ENCODE peak calls at places on chromosomes 4 and X, in nine cellular contexts. One of them, this sample, is unnamed. For H3K4me1, the result is how much of the 10 kb centered on the place peaks cover.

GRCh38 chr4:74018116-74018515 is 19.6 kb upstream of the CXCL5 start:
- DNase-seq in lower lobe of right lung: no peak
- DNase-seq in mesenchymal stem cell: peak
- DNase-seq in GM23338: no peak
- DNase-seq in left ventricle myocardium inferior: no peak
- DNase-seq in right lobe of liver: no peak
- DNase-seq in suprapubic skin: no peak
- DNase-seq in heart right ventricle: no peak
- DNase-seq in hepatocyte: no peak
- DNase-seq in this sample: no peak

GRCh38 chr4:148834804-148835598 is 392.8 kb upstream of the NR3C2 start:
- DNase-seq in left ventricle myocardium inferior: no peak
- DNase-seq in right lobe of liver: no peak
- DNase-seq in GM23338: peak
- DNase-seq in heart right ventricle: no peak
- DNase-seq in lower lobe of right lung: peak
- DNase-seq in hepatocyte: peak
- DNase-seq in suprapubic skin: no peak
- DNase-seq in mesenchymal stem cell: peak
- DNase-seq in this sample: no peak

GRCh38 chrX:38044682-38045081 is 38.3 kb downstream of the SYTL5 start:
- DNase-seq in GM23338: no peak
- DNase-seq in suprapubic skin: no peak
- DNase-seq in mesenchymal stem cell: no peak
- DNase-seq in right lobe of liver: no peak
- DNase-seq in left ventricle myocardium inferior: no peak
- DNase-seq in heart right ventricle: no peak
- DNase-seq in lower lobe of right lung: no peak
- DNase-seq in hepatocyte: no peak
- DNase-seq in this sample: no peak

GRCh38 chrX:2710041-2710471 is 19.0 kb downstream of the CD99 start:
- DNase-seq in left ventricle myocardium inferior: no peak
- DNase-seq in suprapubic skin: peak
- DNase-seq in mesenchymal stem cell: peak
- DNase-seq in lower lobe of right lung: no peak
- DNase-seq in heart right ventricle: no peak
- DNase-seq in GM23338: no peak
- DNase-seq in right lobe of liver: no peak
- DNase-seq in hepatocyte: peak
- DNase-seq in this sample: no peak

GRCh38 chr4:83170952-83171399 is 56.4 kb upstream of the PLAC8 start:
- DNase-seq in lower lobe of right lung: no peak
- DNase-seq in heart right ventricle: no peak
- DNase-seq in hepatocyte: no peak
- DNase-seq in left ventricle myocardium inferior: no peak
- DNase-seq in GM23338: no peak
- DNase-seq in suprapubic skin: no peak
- DNase-seq in right lobe of liver: no peak
- DNase-seq in mesenchymal stem cell: no peak
- DNase-seq in this sample: no peak

GRCh38 chr4:3442959-3443749 is 1.4 kb downstream of the HGFAC start:
- DNase-seq in GM23338: peak
- DNase-seq in heart right ventricle: peak
- DNase-seq in suprapubic skin: no peak
- DNase-seq in right lobe of liver: peak
- DNase-seq in left ventricle myocardium inferior: no peak
- DNase-seq in mesenchymal stem cell: peak
- DNase-seq in lower lobe of right lung: no peak
- DNase-seq in hepatocyte: peak
- DNase-seq in this sample: no peak

GRCh38 chrX:15749642-15750610 is 11.9 kb downstream of the CA5B start:
- DNase-seq in GM23338: no peak
- DNase-seq in mesenchymal stem cell: peak
- DNase-seq in right lobe of liver: no peak
- DNase-seq in left ventricle myocardium inferior: peak
- DNase-seq in lower lobe of right lung: peak
- DNase-seq in heart right ventricle: no peak
- DNase-seq in hepatocyte: no peak
- DNase-seq in suprapubic skin: no peak
- DNase-seq in this sample: peak

GRCh38 chr4:139814285-139815015 is 148.8 kb downstream of the MGST2 start:
- DNase-seq in right lobe of liver: peak
- DNase-seq in heart right ventricle: no peak
- DNase-seq in lower lobe of right lung: no peak
- DNase-seq in left ventricle myocardium inferior: no peak
- DNase-seq in suprapubic skin: no peak
- DNase-seq in GM23338: no peak
- DNase-seq in hepatocyte: no peak
- DNase-seq in mesenchymal stem cell: peak
- DNase-seq in this sample: no peak

GRCh38 chr4:14958436-14958835 is 43.8 kb upstream of the CPEB2 start:
- DNase-seq in suprapubic skin: no peak
- DNase-seq in lower lobe of right lung: no peak
- DNase-seq in mesenchymal stem cell: no peak
- DNase-seq in heart right ventricle: no peak
- DNase-seq in right lobe of liver: no peak
- DNase-seq in hepatocyte: no peak
- DNase-seq in left ventricle myocardium inferior: no peak
- DNase-seq in GM23338: no peak
- DNase-seq in this sample: no peak

GRCh38 chr4:2713337-2713736 is 42.8 kb downstream of the TNIP2 start:
- DNase-seq in lower lobe of right lung: no peak
- DNase-seq in right lobe of liver: no peak
- DNase-seq in GM23338: no peak
- DNase-seq in heart right ventricle: no peak
- DNase-seq in mesenchymal stem cell: no peak
- DNase-seq in hepatocyte: no peak
- DNase-seq in suprapubic skin: no peak
- DNase-seq in left ventricle myocardium inferior: no peak
- DNase-seq in this sample: no peak

DNA sequence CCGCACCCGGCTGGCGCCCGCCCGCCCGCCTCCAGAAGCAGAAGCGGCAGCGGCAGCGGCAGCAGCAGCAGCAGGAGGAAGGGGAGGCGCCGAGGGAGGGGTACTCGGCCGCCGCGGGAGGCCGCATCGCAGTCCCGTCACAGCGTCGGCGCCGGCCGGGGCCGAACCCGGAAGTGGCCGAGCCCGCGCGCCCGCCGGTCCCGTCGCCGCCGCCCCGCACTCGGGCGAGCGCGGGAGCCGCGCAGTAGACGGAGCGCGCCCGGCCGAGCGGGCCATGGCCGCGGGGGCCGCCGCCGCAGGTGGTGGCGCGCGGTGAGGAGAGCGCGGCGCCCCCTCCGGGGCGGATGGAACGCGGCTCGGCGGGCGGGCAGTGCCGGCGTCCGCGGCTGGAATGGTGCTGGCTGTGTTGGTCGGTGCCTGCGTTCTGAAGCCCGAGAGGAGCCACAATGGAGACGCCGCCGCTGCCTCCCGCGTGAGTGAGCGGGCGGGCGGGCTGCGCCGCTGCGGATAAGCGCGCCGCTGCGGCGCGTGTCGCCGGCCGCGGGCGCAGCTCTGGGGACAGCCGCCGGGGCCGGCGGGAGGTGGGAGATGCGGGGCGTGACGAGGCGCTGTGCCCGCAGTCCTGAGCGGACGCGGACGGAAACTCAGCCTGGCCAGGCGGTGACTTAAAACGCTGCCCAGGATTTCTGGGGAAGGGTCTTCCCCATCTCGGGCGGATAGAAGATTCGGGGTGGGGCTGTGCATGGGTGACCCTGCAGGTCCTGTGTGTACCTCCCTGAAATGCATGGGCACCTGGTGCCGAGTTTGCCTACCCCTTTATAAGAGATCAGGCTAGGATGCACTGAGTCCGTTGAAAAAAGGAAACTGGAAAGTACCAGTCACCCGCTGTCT is at the start of gene KLHL2:
- DNase-seq in hepatocyte: peak
- DNase-seq in heart right ventricle: peak
- DNase-seq in right lobe of liver: peak
- DNase-seq in left ventricle myocardium inferior: peak
- DNase-seq in suprapubic skin: peak
- DNase-seq in lower lobe of right lung: peak
- DNase-seq in mesenchymal stem cell: peak
- DNase-seq in GM23338: peak
- DNase-seq in this sample: peak
- H3K4me1 ChIP-seq in hepatocyte: under half
- H3K4me1 ChIP-seq in heart right ventricle: half or more
- H3K4me1 ChIP-seq in right lobe of liver: under half
- H3K4me1 ChIP-seq in left ventricle myocardium inferior: under half
- H3K4me1 ChIP-seq in suprapubic skin: under half
- H3K4me1 ChIP-seq in lower lobe of right lung: under half
- H3K4me1 ChIP-seq in mesenchymal stem cell: under half
- H3K4me1 ChIP-seq in GM23338: under half
- H3K4me1 ChIP-seq in this sample: under half

GRCh38 chrX:71617742-71618141 is 569 bp downstream of the CXCR3 start:
- DNase-seq in mesenchymal stem cell: no peak
- DNase-seq in suprapubic skin: no peak
- DNase-seq in lower lobe of right lung: no peak
- DNase-seq in hepatocyte: no peak
- DNase-seq in heart right ventricle: no peak
- DNase-seq in right lobe of liver: no peak
- DNase-seq in GM23338: no peak
- DNase-seq in left ventricle myocardium inferior: no peak
- DNase-seq in this sample: no peak

GRCh38 chrX:71618787-71619186 is 476 bp upstream of the CXCR3 start:
- DNase-seq in suprapubic skin: no peak
- DNase-seq in hepatocyte: no peak
- DNase-seq in heart right ventricle: no peak
- DNase-seq in left ventricle myocardium inferior: no peak
- DNase-seq in GM23338: no peak
- DNase-seq in lower lobe of right lung: no peak
- DNase-seq in right lobe of liver: no peak
- DNase-seq in mesenchymal stem cell: no peak
- DNase-seq in this sample: no peak

GRCh38 chrX:71616672-71617529 is 1.4 kb downstream of the CXCR3 start:
- DNase-seq in left ventricle myocardium inferior: no peak
- DNase-seq in mesenchymal stem cell: no peak
- DNase-seq in GM23338: peak
- DNase-seq in heart right ventricle: no peak
- DNase-seq in lower lobe of right lung: no peak
- DNase-seq in suprapubic skin: no peak
- DNase-seq in hepatocyte: no peak
- DNase-seq in right lobe of liver: peak
- DNase-seq in this sample: no peak

GRCh38 chrX:71619193-71619592 is 882 bp upstream of the CXCR3 start:
- DNase-seq in left ventricle myocardium inferior: no peak
- DNase-seq in hepatocyte: no peak
- DNase-seq in GM23338: no peak
- DNase-seq in right lobe of liver: no peak
- DNase-seq in suprapubic skin: no peak
- DNase-seq in lower lobe of right lung: no peak
- DNase-seq in heart right ventricle: no peak
- DNase-seq in mesenchymal stem cell: no peak
- DNase-seq in this sample: no peak

GRCh38 chrX:71618303-71618721 is at the start of gene CXCR3:
- DNase-seq in GM23338: no peak
- DNase-seq in lower lobe of right lung: peak
- DNase-seq in right lobe of liver: peak
- DNase-seq in left ventricle myocardium inferior: peak
- DNase-seq in heart right ventricle: peak
- DNase-seq in hepatocyte: no peak
- DNase-seq in suprapubic skin: no peak
- DNase-seq in mesenchymal stem cell: no peak
- DNase-seq in this sample: no peak
- H3K4me3 ChIP-seq in GM23338: no peak
- H3K4me3 ChIP-seq in lower lobe of right lung: peak
- H3K4me3 ChIP-seq in right lobe of liver: no peak
- H3K4me3 ChIP-seq in left ventricle myocardium inferior: no peak
- H3K4me3 ChIP-seq in heart right ventricle: no peak
- H3K4me3 ChIP-seq in hepatocyte: no peak
- H3K4me3 ChIP-seq in suprapubic skin: no peak
- H3K4me3 ChIP-seq in mesenchymal stem cell: no peak
- H3K4me3 ChIP-seq in this sample: no peak

GRCh38 chr4:147776600-147777175 is 44.8 kb downstream of the ARHGAP10 start:
- DNase-seq in lower lobe of right lung: no peak
- DNase-seq in mesenchymal stem cell: no peak
- DNase-seq in suprapubic skin: no peak
- DNase-seq in GM23338: no peak
- DNase-seq in right lobe of liver: no peak
- DNase-seq in heart right ventricle: no peak
- DNase-seq in left ventricle myocardium inferior: no peak
- DNase-seq in hepatocyte: no peak
- DNase-seq in this sample: no peak

GRCh38 chr4:147780137-147780777 is 48.4 kb downstream of the ARHGAP10 start:
- DNase-seq in left ventricle myocardium inferior: peak
- DNase-seq in GM23338: no peak
- DNase-seq in lower lobe of right lung: peak
- DNase-seq in mesenchymal stem cell: peak
- DNase-seq in hepatocyte: no peak
- DNase-seq in right lobe of liver: no peak
- DNase-seq in suprapubic skin: no peak
- DNase-seq in heart right ventricle: no peak
- DNase-seq in this sample: no peak

GRCh38 chr4:147778942-147779341 is 47.1 kb downstream of the ARHGAP10 start:
- DNase-seq in heart right ventricle: no peak
- DNase-seq in right lobe of liver: no peak
- DNase-seq in lower lobe of right lung: no peak
- DNase-seq in GM23338: no peak
- DNase-seq in left ventricle myocardium inferior: no peak
- DNase-seq in hepatocyte: no peak
- DNase-seq in suprapubic skin: no peak
- DNase-seq in mesenchymal stem cell: no peak
- DNase-seq in this sample: no peak

GRCh38 chr4:147777456-147778091 is 45.7 kb downstream of the ARHGAP10 start:
- DNase-seq in suprapubic skin: no peak
- DNase-seq in mesenchymal stem cell: peak
- DNase-seq in right lobe of liver: no peak
- DNase-seq in GM23338: no peak
- DNase-seq in lower lobe of right lung: no peak
- DNase-seq in heart right ventricle: no peak
- DNase-seq in hepatocyte: no peak
- DNase-seq in left ventricle myocardium inferior: no peak
- DNase-seq in this sample: no peak

DNA sequence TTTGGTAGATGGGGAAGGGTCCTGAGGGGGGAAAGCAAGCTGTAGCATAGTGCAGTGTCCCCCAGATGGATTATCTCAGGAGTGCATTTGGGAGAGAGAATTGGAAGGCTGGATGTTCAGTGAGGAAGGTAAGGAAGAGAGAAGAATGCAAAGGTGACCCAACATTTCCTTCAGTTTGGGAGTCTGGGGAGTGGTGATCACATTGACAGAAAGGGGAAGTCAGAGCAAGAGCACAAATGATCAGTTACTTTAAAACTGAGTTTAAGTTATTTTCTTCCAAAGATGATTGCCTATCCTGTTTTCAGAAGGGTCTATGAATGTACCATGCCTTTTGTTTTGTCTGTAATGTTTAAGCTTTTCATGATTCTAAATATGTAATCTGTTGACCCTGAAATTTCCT is 47.6 kb downstream of the ARHGAP10 start:
- DNase-seq in left ventricle myocardium inferior: no peak
- DNase-seq in heart right ventricle: no peak
- DNase-seq in hepatocyte: no peak
- DNase-seq in GM23338: no peak
- DNase-seq in mesenchymal stem cell: no peak
- DNase-seq in suprapubic skin: no peak
- DNase-seq in lower lobe of right lung: no peak
- DNase-seq in right lobe of liver: no peak
- DNase-seq in this sample: no peak
- H3K27ac ChIP-seq in left ventricle myocardium inferior: peak
- H3K27ac ChIP-seq in heart right ventricle: no peak
- H3K27ac ChIP-seq in hepatocyte: no peak
- H3K27ac ChIP-seq in GM23338: no peak
- H3K27ac ChIP-seq in mesenchymal stem cell: no peak
- H3K27ac ChIP-seq in suprapubic skin: no peak
- H3K27ac ChIP-seq in lower lobe of right lung: no peak
- H3K27ac ChIP-seq in right lobe of liver: no peak
- H3K27ac ChIP-seq in this sample: no peak

GRCh38 chr4:119039160-119039559 is 96.5 kb upstream of the MYOZ2 start:
- DNase-seq in mesenchymal stem cell: no peak
- DNase-seq in heart right ventricle: no peak
- DNase-seq in lower lobe of right lung: no peak
- DNase-seq in right lobe of liver: no peak
- DNase-seq in left ventricle myocardium inferior: no peak
- DNase-seq in hepatocyte: no peak
- DNase-seq in GM23338: no peak
- DNase-seq in suprapubic skin: no peak
- DNase-seq in this sample: no peak
- H3K4me1 ChIP-seq in mesenchymal stem cell: under half
- H3K4me1 ChIP-seq in heart right ventricle: half or more
- H3K4me1 ChIP-seq in lower lobe of right lung: under half
- H3K4me1 ChIP-seq in right lobe of liver: under half
- H3K4me1 ChIP-seq in left ventricle myocardium inferior: half or more
- H3K4me1 ChIP-seq in hepatocyte: under half
- H3K4me1 ChIP-seq in GM23338: half or more
- H3K4me1 ChIP-seq in suprapubic skin: under half
- H3K4me1 ChIP-seq in this sample: under half